ENCODE peak calls at places on chromosomes 3 and 15, in five cellular contexts. One of them, this sample, is unnamed.

GRCh38 chr15:70267879-70268278 is 170.2 kb upstream of the TLE3 start:
- DNase-seq in left ventricle myocardium inferior: no peak
- DNase-seq in pancreas: no peak
- DNase-seq in activated B cell treated with CpG ODN at 0.5 μM for 24 hours: no peak
- DNase-seq in type B pancreatic cell: no peak
- DNase-seq in this sample: no peak

GRCh38 chr3:166527325-166527724 is 690.1 kb upstream of the BCHE start:
- DNase-seq in left ventricle myocardium inferior: no peak
- DNase-seq in pancreas: no peak
- DNase-seq in activated B cell treated with CpG ODN at 0.5 μM for 24 hours: no peak
- DNase-seq in type B pancreatic cell: no peak
- DNase-seq in this sample: no peak

GRCh38 chr3:183653209-183654064 is 18.0 kb downstream of the KLHL24 start:
- DNase-seq in left ventricle myocardium inferior: no peak
- DNase-seq in pancreas: no peak
- DNase-seq in activated B cell treated with CpG ODN at 0.5 μM for 24 hours: no peak
- DNase-seq in type B pancreatic cell: no peak
- DNase-seq in this sample: no peak

GRCh38 chr3:134542287-134542686 is 56.4 kb downstream of the CEP63 start:
- DNase-seq in left ventricle myocardium inferior: no peak
- DNase-seq in pancreas: no peak
- DNase-seq in activated B cell treated with CpG ODN at 0.5 μM for 24 hours: no peak
- DNase-seq in type B pancreatic cell: no peak
- DNase-seq in this sample: no peak

GRCh38 chr15:64513823-64514222 is 53.4 kb downstream of the ZNF609 start:
- DNase-seq in left ventricle myocardium inferior: no peak
- DNase-seq in pancreas: no peak
- DNase-seq in activated B cell treated with CpG ODN at 0.5 μM for 24 hours: no peak
- DNase-seq in type B pancreatic cell: no peak
- DNase-seq in this sample: no peak

GRCh38 chr15:20106026-20106425 is 435.6 kb downstream of the GOLGA6L6 start:
- DNase-seq in left ventricle myocardium inferior: peak; percentile 22
- DNase-seq in pancreas: peak; percentile 7
- DNase-seq in activated B cell treated with CpG ODN at 0.5 μM for 24 hours: no peak
- DNase-seq in type B pancreatic cell: peak; percentile 71
- DNase-seq in this sample: no peak

GRCh38 chr15:68303560-68304436 is 26.3 kb downstream of the FEM1B start:
- DNase-seq in left ventricle myocardium inferior: no peak
- DNase-seq in pancreas: no peak
- DNase-seq in activated B cell treated with CpG ODN at 0.5 μM for 24 hours: no peak
- DNase-seq in type B pancreatic cell: peak; percentile 66
- DNase-seq in this sample: no peak

GRCh38 chr3:132183811-132184210 is 133.4 kb upstream of the ACP3 start:
- DNase-seq in left ventricle myocardium inferior: no peak
- DNase-seq in pancreas: no peak
- DNase-seq in activated B cell treated with CpG ODN at 0.5 μM for 24 hours: no peak
- DNase-seq in type B pancreatic cell: no peak
- DNase-seq in this sample: no peak

GRCh38 chr3:20097015-20097414 is 56.8 kb downstream of the KAT2B start:
- DNase-seq in left ventricle myocardium inferior: no peak
- DNase-seq in pancreas: peak; percentile 36
- DNase-seq in activated B cell treated with CpG ODN at 0.5 μM for 24 hours: no peak
- DNase-seq in type B pancreatic cell: no peak
- DNase-seq in this sample: no peak

GRCh38 chr3:8841472-8841871 is 72.1 kb upstream of the OXTR start:
- DNase-seq in left ventricle myocardium inferior: no peak
- DNase-seq in pancreas: no peak
- DNase-seq in activated B cell treated with CpG ODN at 0.5 μM for 24 hours: no peak
- DNase-seq in type B pancreatic cell: no peak
- DNase-seq in this sample: no peak

GRCh38 chr3:124383846-124384483 is 346.3 kb upstream of the UMPS start:
- DNase-seq in left ventricle myocardium inferior: peak; percentile 21
- DNase-seq in pancreas: no peak
- DNase-seq in activated B cell treated with CpG ODN at 0.5 μM for 24 hours: no peak
- DNase-seq in type B pancreatic cell: no peak
- DNase-seq in this sample: no peak

GRCh38 chr15:49062900-49063299 is 16.7 kb upstream of the SECISBP2L start:
- DNase-seq in left ventricle myocardium inferior: no peak
- DNase-seq in pancreas: no peak
- DNase-seq in activated B cell treated with CpG ODN at 0.5 μM for 24 hours: no peak
- DNase-seq in type B pancreatic cell: no peak
- DNase-seq in this sample: no peak

GRCh38 chr3:134330895-134331810 is 43.1 kb downstream of the AMOTL2 start:
- DNase-seq in left ventricle myocardium inferior: no peak
- DNase-seq in pancreas: no peak
- DNase-seq in activated B cell treated with CpG ODN at 0.5 μM for 24 hours: no peak
- DNase-seq in type B pancreatic cell: no peak
- DNase-seq in this sample: no peak

GRCh38 chr15:76577879-76578512 is 241.4 kb downstream of the ISL2 start:
- DNase-seq in left ventricle myocardium inferior: no peak
- DNase-seq in pancreas: no peak
- DNase-seq in activated B cell treated with CpG ODN at 0.5 μM for 24 hours: no peak
- DNase-seq in type B pancreatic cell: no peak
- DNase-seq in this sample: no peak

GRCh38 chr15:74281147-74282133 is 45.3 kb downstream of the CCDC33 start:
- DNase-seq in left ventricle myocardium inferior: no peak
- DNase-seq in pancreas: no peak
- DNase-seq in activated B cell treated with CpG ODN at 0.5 μM for 24 hours: no peak
- DNase-seq in type B pancreatic cell: no peak
- DNase-seq in this sample: no peak

GRCh38 chr15:101137312-101137940 is 114.4 kb downstream of the CHSY1 start:
- DNase-seq in left ventricle myocardium inferior: no peak
- DNase-seq in pancreas: no peak
- DNase-seq in activated B cell treated with CpG ODN at 0.5 μM for 24 hours: no peak
- DNase-seq in type B pancreatic cell: no peak
- DNase-seq in this sample: no peak

GRCh38 chr3:117444175-117444574 is 734.6 kb downstream of the TUSC7 start:
- DNase-seq in left ventricle myocardium inferior: no peak
- DNase-seq in pancreas: no peak
- DNase-seq in activated B cell treated with CpG ODN at 0.5 μM for 24 hours: no peak
- DNase-seq in type B pancreatic cell: no peak
- DNase-seq in this sample: no peak

GRCh38 chr3:3170998-3171397 is 8.5 kb downstream of the CRBN start:
- DNase-seq in left ventricle myocardium inferior: no peak
- DNase-seq in pancreas: no peak
- DNase-seq in activated B cell treated with CpG ODN at 0.5 μM for 24 hours: no peak
- DNase-seq in type B pancreatic cell: no peak
- DNase-seq in this sample: no peak

GRCh38 chr3:156666073-156666472 is 8.3 kb upstream of the TIPARP start:
- DNase-seq in left ventricle myocardium inferior: no peak
- DNase-seq in pancreas: no peak
- DNase-seq in activated B cell treated with CpG ODN at 0.5 μM for 24 hours: no peak
- DNase-seq in type B pancreatic cell: no peak
- DNase-seq in this sample: no peak

GRCh38 chr15:97904196-97904572 is 56.3 kb upstream of the ARRDC4 start:
- DNase-seq in left ventricle myocardium inferior: peak; percentile 65
- DNase-seq in pancreas: peak; percentile 53
- DNase-seq in activated B cell treated with CpG ODN at 0.5 μM for 24 hours: no peak
- DNase-seq in type B pancreatic cell: peak; percentile 80
- DNase-seq in this sample: no peak

GRCh38 chr3:43190682-43191081 is 84.8 kb upstream of the POMGNT2 start:
- DNase-seq in left ventricle myocardium inferior: no peak
- DNase-seq in pancreas: no peak
- DNase-seq in activated B cell treated with CpG ODN at 0.5 μM for 24 hours: no peak
- DNase-seq in type B pancreatic cell: no peak
- DNase-seq in this sample: no peak

GRCh38 chr3:123783811-123784210 is 100.3 kb downstream of the MYLK start:
- DNase-seq in left ventricle myocardium inferior: no peak
- DNase-seq in pancreas: no peak
- DNase-seq in activated B cell treated with CpG ODN at 0.5 μM for 24 hours: no peak
- DNase-seq in type B pancreatic cell: no peak
- DNase-seq in this sample: no peak

GRCh38 chr3:126114406-126115386 is 30.8 kb upstream of the SLC41A3 start:
- DNase-seq in left ventricle myocardium inferior: no peak
- DNase-seq in pancreas: no peak
- DNase-seq in activated B cell treated with CpG ODN at 0.5 μM for 24 hours: peak; percentile 10
- DNase-seq in type B pancreatic cell: peak; percentile 52
- DNase-seq in this sample: no peak

GRCh38 chr3:117633207-117633606 is 923.6 kb downstream of the TUSC7 start:
- DNase-seq in left ventricle myocardium inferior: no peak
- DNase-seq in pancreas: no peak
- DNase-seq in activated B cell treated with CpG ODN at 0.5 μM for 24 hours: no peak
- DNase-seq in type B pancreatic cell: no peak
- DNase-seq in this sample: no peak

GRCh38 chr15:80996247-80996646 is 4.5 kb upstream of the TLNRD1 start:
- DNase-seq in left ventricle myocardium inferior: no peak
- DNase-seq in pancreas: no peak
- DNase-seq in activated B cell treated with CpG ODN at 0.5 μM for 24 hours: no peak
- DNase-seq in type B pancreatic cell: no peak
- DNase-seq in this sample: no peak

GRCh38 chr3:142152349-142152748 is 3.0 kb upstream of the TFDP2 start:
- DNase-seq in left ventricle myocardium inferior: no peak
- DNase-seq in pancreas: no peak
- DNase-seq in activated B cell treated with CpG ODN at 0.5 μM for 24 hours: no peak
- DNase-seq in type B pancreatic cell: no peak
- DNase-seq in this sample: no peak

GRCh38 chr3:132550579-132551305 is 46.3 kb upstream of the ACKR4 start:
- DNase-seq in left ventricle myocardium inferior: no peak
- DNase-seq in pancreas: peak; percentile 52
- DNase-seq in activated B cell treated with CpG ODN at 0.5 μM for 24 hours: no peak
- DNase-seq in type B pancreatic cell: no peak
- DNase-seq in this sample: no peak

GRCh38 chr15:58678683-58679082 is 70.8 kb downstream of the ADAM10 start:
- DNase-seq in left ventricle myocardium inferior: no peak
- DNase-seq in pancreas: no peak
- DNase-seq in activated B cell treated with CpG ODN at 0.5 μM for 24 hours: no peak
- DNase-seq in type B pancreatic cell: no peak
- DNase-seq in this sample: no peak

GRCh38 chr15:89051875-89052274 is 36.4 kb upstream of the ABHD2 start:
- DNase-seq in left ventricle myocardium inferior: no peak
- DNase-seq in pancreas: no peak
- DNase-seq in activated B cell treated with CpG ODN at 0.5 μM for 24 hours: no peak
- DNase-seq in type B pancreatic cell: no peak
- DNase-seq in this sample: no peak

GRCh38 chr3:45537960-45538640 is 56.5 kb upstream of the LIMD1 start:
- DNase-seq in left ventricle myocardium inferior: peak; percentile 77
- DNase-seq in pancreas: no peak
- DNase-seq in activated B cell treated with CpG ODN at 0.5 μM for 24 hours: no peak
- DNase-seq in type B pancreatic cell: no peak
- DNase-seq in this sample: no peak

GRCh38 chr3:103991461-103992115 is 1375.1 kb upstream of the ALCAM start:
- DNase-seq in left ventricle myocardium inferior: no peak
- DNase-seq in pancreas: no peak
- DNase-seq in activated B cell treated with CpG ODN at 0.5 μM for 24 hours: no peak
- DNase-seq in type B pancreatic cell: no peak
- DNase-seq in this sample: no peak
- TF ChIP-seq CTCF in left ventricle myocardium inferior: no peak
- TF ChIP-seq CTCF in pancreas: no peak
- TF ChIP-seq CTCF in activated B cell treated with CpG ODN at 0.5 μM for 24 hours: no peak
- TF ChIP-seq CTCF in type B pancreatic cell: peak; percentile 63
- TF ChIP-seq CTCF in this sample: no peak

DNA sequence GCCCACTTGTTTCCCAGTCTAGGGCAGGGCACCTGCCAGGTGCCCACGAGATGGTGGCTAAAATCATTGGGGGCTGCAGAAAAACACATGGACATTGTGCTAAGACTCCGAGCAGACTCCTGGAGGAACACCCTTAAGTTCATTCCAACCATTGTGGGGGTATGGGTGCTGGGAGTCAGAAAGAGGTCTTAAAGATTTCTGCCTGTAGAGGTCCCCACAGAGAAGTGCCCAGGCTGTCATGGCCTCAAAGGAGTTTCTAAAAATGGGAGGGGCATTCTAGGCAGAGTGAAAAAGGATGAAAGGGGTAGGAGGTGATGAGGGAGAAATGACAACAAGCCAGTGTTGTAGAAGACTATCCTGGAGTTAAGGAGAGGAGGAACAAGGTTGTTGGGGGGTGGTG is 17.1 kb downstream of the RBP1 start:
- DNase-seq in left ventricle myocardium inferior: no peak
- DNase-seq in pancreas: no peak
- DNase-seq in activated B cell treated with CpG ODN at 0.5 μM for 24 hours: no peak
- DNase-seq in type B pancreatic cell: peak; percentile 25
- DNase-seq in this sample: no peak
- TF ChIP-seq CTCF in left ventricle myocardium inferior: no peak
- TF ChIP-seq CTCF in pancreas: no peak
- TF ChIP-seq CTCF in activated B cell treated with CpG ODN at 0.5 μM for 24 hours: no peak
- TF ChIP-seq CTCF in type B pancreatic cell: no peak
- TF ChIP-seq CTCF in this sample: no peak

GRCh38 chr15:22883196-22883595 is 44.7 kb downstream of the NIPA2 start:
- DNase-seq in left ventricle myocardium inferior: no peak
- DNase-seq in pancreas: no peak
- DNase-seq in activated B cell treated with CpG ODN at 0.5 μM for 24 hours: no peak
- DNase-seq in type B pancreatic cell: no peak
- DNase-seq in this sample: no peak

GRCh38 chr15:22887157-22887951 is 48.9 kb downstream of the NIPA2 start:
- DNase-seq in left ventricle myocardium inferior: no peak
- DNase-seq in pancreas: no peak
- DNase-seq in activated B cell treated with CpG ODN at 0.5 μM for 24 hours: no peak
- DNase-seq in type B pancreatic cell: no peak
- DNase-seq in this sample: no peak

GRCh38 chr15:22881739-22882440 is 43.4 kb downstream of the NIPA2 start:
- DNase-seq in left ventricle myocardium inferior: no peak
- DNase-seq in pancreas: no peak
- DNase-seq in activated B cell treated with CpG ODN at 0.5 μM for 24 hours: no peak
- DNase-seq in type B pancreatic cell: no peak
- DNase-seq in this sample: no peak

GRCh38 chr15:22885105-22885504 is 46.6 kb downstream of the NIPA2 start:
- DNase-seq in left ventricle myocardium inferior: no peak
- DNase-seq in pancreas: no peak
- DNase-seq in activated B cell treated with CpG ODN at 0.5 μM for 24 hours: no peak
- DNase-seq in type B pancreatic cell: no peak
- DNase-seq in this sample: no peak

GRCh38 chr15:22884344-22884743 is 45.9 kb downstream of the NIPA2 start:
- DNase-seq in left ventricle myocardium inferior: no peak
- DNase-seq in pancreas: no peak
- DNase-seq in activated B cell treated with CpG ODN at 0.5 μM for 24 hours: no peak
- DNase-seq in type B pancreatic cell: no peak
- DNase-seq in this sample: no peak
- TF ChIP-seq CTCF in left ventricle myocardium inferior: peak; percentile 30
- TF ChIP-seq CTCF in pancreas: no peak
- TF ChIP-seq CTCF in activated B cell treated with CpG ODN at 0.5 μM for 24 hours: no peak
- TF ChIP-seq CTCF in type B pancreatic cell: peak; percentile 31
- TF ChIP-seq CTCF in this sample: no peak

GRCh38 chr3:94101860-94102259 is 39.0 kb downstream of the NSUN3 start:
- DNase-seq in left ventricle myocardium inferior: no peak
- DNase-seq in pancreas: no peak
- DNase-seq in activated B cell treated with CpG ODN at 0.5 μM for 24 hours: no peak
- DNase-seq in type B pancreatic cell: no peak
- DNase-seq in this sample: no peak
- TF ChIP-seq CTCF in left ventricle myocardium inferior: no peak
- TF ChIP-seq CTCF in pancreas: no peak
- TF ChIP-seq CTCF in activated B cell treated with CpG ODN at 0.5 μM for 24 hours: no peak
- TF ChIP-seq CTCF in type B pancreatic cell: peak; percentile 26
- TF ChIP-seq CTCF in this sample: no peak

DNA sequence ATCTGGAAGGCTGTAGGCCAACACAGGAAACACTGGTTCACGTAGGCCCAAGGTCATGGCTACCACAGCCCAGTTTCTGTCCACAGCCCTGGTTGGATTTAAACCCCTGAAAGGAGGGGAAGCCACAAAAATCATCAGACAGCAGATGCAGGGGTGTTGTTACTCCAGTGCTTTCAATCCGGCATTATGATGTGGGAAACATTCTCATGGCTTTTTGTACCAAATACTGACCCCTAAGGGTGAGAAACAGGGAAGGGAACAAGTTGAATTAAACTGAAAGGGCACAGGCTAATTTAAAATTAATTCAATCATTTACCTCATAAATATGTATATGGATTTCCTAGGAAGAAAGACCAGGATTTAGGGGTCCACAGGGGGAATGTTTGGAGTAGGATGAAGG is 375.6 kb downstream of the CTNNB1 start:
- DNase-seq in left ventricle myocardium inferior: no peak
- DNase-seq in pancreas: no peak
- DNase-seq in activated B cell treated with CpG ODN at 0.5 μM for 24 hours: no peak
- DNase-seq in type B pancreatic cell: no peak
- DNase-seq in this sample: no peak
- TF ChIP-seq CTCF in left ventricle myocardium inferior: peak; percentile 23
- TF ChIP-seq CTCF in pancreas: no peak
- TF ChIP-seq CTCF in activated B cell treated with CpG ODN at 0.5 μM for 24 hours: no peak
- TF ChIP-seq CTCF in type B pancreatic cell: peak; percentile 43
- TF ChIP-seq CTCF in this sample: no peak